ENCODE peak calls at places on chromosome 11, in six cellular contexts. Z is neural progenitor cell; N is Peyer's patch; W is IMR-90; U is BE2C; G is CD8-positive, alpha-beta memory T cell. M is an unnamed sample.

GRCh38 chr11:69386594-69387408 is 92.8 kb downstream of the MYEOV start:
- DNase-seq in Z (no peak), N (no peak), W (no peak), U (no peak), G (no peak), M (no peak)

GRCh38 chr11:44088871-44089270 is 6.6 kb upstream of the EXT2 start:
- DNase-seq in Z (no peak), N (no peak), W (no peak), U (no peak), G (no peak), M (no peak)

GRCh38 chr11:115676768-115677167 is 172.6 kb upstream of the CADM1 start:
- DNase-seq in Z (no peak), N (no peak), W (peak; percentile 81), U (no peak), G (no peak), M (no peak)

GRCh38 chr11:16959528-16960100 is 54.6 kb downstream of the PLEKHA7 start:
- DNase-seq in Z (peak; percentile 47), N (no peak), W (no peak), U (no peak), G (no peak), M (no peak)

GRCh38 chr11:114921697-114922096 is 243.4 kb downstream of the NXPE2 start:
- DNase-seq in Z (no peak), N (no peak), W (no peak), U (no peak), G (no peak), M (no peak)

GRCh38 chr11:43367382-43368178 is 8.9 kb downstream of the TTC17 start:
- DNase-seq in Z (no peak), N (no peak), W (peak; percentile 56), U (no peak), G (no peak), M (peak; percentile 83)

GRCh38 chr11:124873980-124874379 is 8.7 kb downstream of the ROBO3 start:
- DNase-seq in Z (no peak), N (no peak), W (no peak), U (no peak), G (no peak), M (no peak)

GRCh38 chr11:100903284-100903683 is 216.2 kb downstream of the ARHGAP42 start:
- DNase-seq in Z (no peak), N (no peak), W (no peak), U (no peak), G (no peak), M (no peak)

GRCh38 chr11:88594274-88594950 is 256.9 kb upstream of the CTSC start:
- DNase-seq in Z (no peak), N (no peak), W (no peak), U (no peak), G (no peak), M (no peak)

GRCh38 chr11:45807792-45808238 is 2.9 kb downstream of the SLC35C1 start:
- DNase-seq in Z (no peak), N (no peak), W (no peak), U (no peak), G (no peak), M (no peak)

GRCh38 chr11:45804806-45805304 is at the start of gene SLC35C1:
- DNase-seq in Z (peak; percentile 99), N (peak; percentile 99), W (peak; percentile 90), U (peak; percentile 91), G (peak; percentile 95), M (peak; percentile 96)

GRCh38 chr11:45805305-45806071 is 539 bp downstream of the SLC35C1 start:
- DNase-seq in Z (peak; percentile 70), N (no peak), W (peak; percentile 78), U (peak; percentile 20), G (no peak), M (peak; percentile 46)

GRCh38 chr11:45806072-45806933 is 1.4 kb downstream of the SLC35C1 start:
- DNase-seq in Z (no peak), N (no peak), W (no peak), U (no peak), G (no peak), M (no peak)

GRCh38 chr11:45806937-45807791 is 2.2 kb downstream of the SLC35C1 start:
- DNase-seq in Z (no peak), N (no peak), W (no peak), U (no peak), G (no peak), M (no peak)
- H3K4me3 ChIP-seq in Z (no peak overlapping the region), N (no peak overlapping the region), W (peak overlapping the region; percentile 19), U (no peak overlapping the region), G (peak overlapping the region; percentile 83), M (no peak overlapping the region)

DNA sequence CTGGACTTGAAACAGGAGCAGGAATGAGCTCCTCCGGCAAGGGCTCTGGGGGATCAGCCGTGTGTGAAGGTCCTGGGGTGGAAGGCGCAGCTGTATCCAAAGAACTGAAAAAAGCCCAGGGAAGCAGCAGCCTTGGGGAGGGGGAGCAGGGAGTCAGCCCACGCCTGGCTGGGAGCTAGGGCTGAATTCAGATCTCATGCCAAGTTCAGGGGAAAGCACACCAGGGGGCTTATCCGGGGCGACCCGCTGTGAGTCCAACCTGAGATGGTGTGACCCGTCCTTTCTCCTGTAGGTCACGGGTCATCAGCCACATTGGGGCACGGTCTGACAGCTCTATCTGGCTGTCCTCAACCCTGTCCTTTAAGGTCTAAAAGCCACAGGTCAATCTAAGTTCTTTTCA is 18.1 kb downstream of the TP53AIP1 start:
- DNase-seq in Z (no peak), N (no peak), W (no peak), U (no peak), G (no peak), M (no peak)
- H3K27me3 ChIP-seq in Z (peaks cover 33% of the 10 kb centered on the region), N (no peaks in the 10 kb centered on the region), W (peaks cover 35% of the 10 kb centered on the region), U (no peaks in the 10 kb centered on the region), G (no peaks in the 10 kb centered on the region), M (no peaks in the 10 kb centered on the region)

DNA sequence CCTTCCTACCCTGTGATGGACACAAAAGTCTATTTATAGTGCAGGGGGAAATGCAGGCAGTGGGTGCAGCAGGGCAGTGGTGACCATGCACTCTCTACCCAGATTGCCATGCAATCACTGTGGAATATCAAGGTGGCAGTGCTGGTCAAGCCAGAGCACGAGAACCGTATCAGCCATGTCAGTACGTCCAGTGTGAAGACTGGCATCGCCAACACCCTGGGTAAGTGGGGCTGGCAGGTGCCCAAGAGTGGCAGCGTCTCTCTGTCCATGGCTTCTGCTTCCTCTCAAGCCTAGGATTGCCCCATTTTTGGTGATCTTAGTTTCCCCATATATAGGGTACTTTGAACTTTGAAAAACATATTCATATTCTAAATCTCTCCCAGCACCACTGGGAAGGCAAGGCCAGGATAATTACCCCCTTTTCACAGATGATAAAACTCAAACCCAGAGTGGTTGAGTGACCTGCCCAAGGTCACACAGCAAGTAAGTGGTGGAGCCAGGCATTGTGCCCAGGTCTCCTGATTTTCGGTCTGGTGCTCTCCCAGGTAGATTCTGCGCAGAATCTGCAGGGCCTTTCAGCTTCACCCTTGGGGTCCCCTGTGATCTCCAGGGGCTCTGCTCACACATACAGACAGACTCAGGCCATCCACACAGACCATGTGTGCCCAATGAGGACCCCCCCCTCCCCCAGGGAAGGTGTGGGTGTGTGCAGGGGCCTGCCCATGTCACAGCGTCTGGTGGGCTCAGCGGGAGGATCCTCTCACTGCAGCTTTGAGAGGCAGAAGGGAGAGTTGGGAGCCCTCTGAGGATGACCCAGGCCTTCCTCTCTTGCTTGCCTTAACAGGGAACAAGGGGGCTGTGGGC is 7.1 kb downstream of the INPPL1 start:
- DNase-seq in Z (no peak), N (peak; percentile 40), W (no peak), U (no peak), G (no peak), M (no peak)
- H3K36me3 ChIP-seq in Z (no peaks in the 10 kb centered on the region), N (peaks cover 86% of the 10 kb centered on the region), W (peaks cover 91% of the 10 kb centered on the region), U (peaks cover 89% of the 10 kb centered on the region), G (peaks cover 44% of the 10 kb centered on the region), M (peaks cover 82% of the 10 kb centered on the region)

GRCh38 chr11:3164540-3165151 is 464 bp downstream of the OSBPL5 start:
- DNase-seq in Z (peak; percentile 74), N (no peak), W (no peak), U (peak; percentile 5), G (no peak), M (peak; percentile 38)
- H3K4me3 ChIP-seq in Z (peak overlapping the region; percentile 73), N (peak overlapping the region; percentile 82), W (peak overlapping the region; percentile 64), U (peak overlapping the region; percentile 56), G (peak overlapping the region; percentile 54), M (peak overlapping the region; percentile 69)

DNA sequence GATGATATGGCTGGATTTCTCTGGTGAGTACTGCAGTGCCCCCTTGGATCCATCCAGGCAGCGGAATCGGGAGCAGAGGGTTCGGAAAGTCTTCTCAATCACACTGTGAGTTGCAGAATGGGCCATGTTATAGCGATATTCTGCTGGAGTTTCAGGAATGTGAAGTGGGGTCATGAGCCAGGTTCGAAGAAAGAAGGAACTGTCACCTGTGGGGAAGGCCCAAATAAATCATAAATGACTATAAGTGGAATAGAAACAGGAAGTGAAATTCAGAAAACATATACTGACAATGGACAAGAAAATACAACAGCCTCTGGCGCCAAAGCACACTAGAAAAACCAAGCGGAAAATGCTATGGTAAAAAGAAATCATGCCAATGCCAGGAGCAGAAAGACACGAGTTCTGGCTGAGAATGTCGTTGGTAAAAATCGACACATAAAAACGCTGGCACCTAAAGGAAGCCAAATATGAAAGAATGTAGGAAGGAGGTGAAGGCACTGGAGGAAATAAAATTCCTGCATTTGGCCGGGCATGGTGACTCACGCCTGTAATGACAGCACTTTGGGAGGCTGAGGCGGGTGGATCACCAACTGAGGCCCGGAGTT is 10.0 kb upstream of the AMBRA1 start:
- DNase-seq in Z (no peak), N (no peak), W (no peak), U (no peak), G (no peak), M (no peak)
- H3K27me3 ChIP-seq in Z (no peaks in the 10 kb centered on the region), N (no peaks in the 10 kb centered on the region), W (no peaks in the 10 kb centered on the region), U (no peaks in the 10 kb centered on the region), G (no peaks in the 10 kb centered on the region), M (no peaks in the 10 kb centered on the region)

GRCh38 chr11:33893711-33894401 is 2.0 kb upstream of the LMO2 start:
- DNase-seq in Z (no peak), N (peak; percentile 65), W (no peak), U (no peak), G (peak; percentile 7), M (no peak)
- H3K36me3 ChIP-seq in Z (no peaks in the 10 kb centered on the region), N (no peaks in the 10 kb centered on the region), W (no peaks in the 10 kb centered on the region), U (no peaks in the 10 kb centered on the region), G (no peaks in the 10 kb centered on the region), M (no peaks in the 10 kb centered on the region)

GRCh38 chr11:128686045-128686741 is 7.7 kb upstream of the FLI1 start:
- DNase-seq in Z (peak; percentile 33), N (no peak), W (no peak), U (no peak), G (no peak), M (no peak)

GRCh38 chr11:128685383-128686044 is 8.4 kb upstream of the FLI1 start:
- DNase-seq in Z (no peak), N (no peak), W (no peak), U (no peak), G (no peak), M (no peak)

GRCh38 chr11:128684582-128685382 is 9.1 kb upstream of the FLI1 start:
- DNase-seq in Z (peak; percentile 50), N (no peak), W (no peak), U (no peak), G (no peak), M (no peak)

GRCh38 chr11:128678017-128678416 is 15.9 kb upstream of the FLI1 start:
- DNase-seq in Z (no peak), N (no peak), W (no peak), U (no peak), G (no peak), M (no peak)

DNA sequence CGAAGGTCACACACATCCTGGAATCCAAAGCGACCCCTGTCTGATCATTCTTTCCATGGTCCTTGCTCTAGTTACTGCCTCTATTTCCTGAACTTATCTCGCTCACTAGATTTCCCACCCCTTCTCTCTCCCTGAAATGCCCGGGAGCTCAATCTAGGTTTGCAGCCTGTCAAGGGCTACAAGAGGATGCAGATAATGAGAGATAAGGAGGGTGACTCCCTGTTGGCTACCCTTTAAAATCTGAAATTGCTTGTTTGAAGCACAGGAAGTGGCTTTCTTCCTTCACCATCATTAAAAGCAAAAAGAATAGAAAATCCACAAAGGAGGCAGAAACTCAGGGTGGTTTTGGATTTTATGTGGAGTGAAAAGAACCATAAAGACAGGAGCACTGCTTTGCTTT is 13.0 kb upstream of the FLI1 start:
- DNase-seq in Z (no peak), N (no peak), W (no peak), U (no peak), G (no peak), M (no peak)
- H3K4me3 ChIP-seq in Z (no peak overlapping the region), N (no peak overlapping the region), W (no peak overlapping the region), U (no peak overlapping the region), G (no peak overlapping the region), M (no peak overlapping the region)